ENCODE peak calls at places on chromosomes 16 and 17, in nine cellular contexts. K is MG63; U is NCI-H2081; I is lower leg skin; B is progenitor cell of endocrine pancreas; Y is activated T-helper 1 cell treated with anti-CD3 and anti-CD28 coated beads, Interleukin-12 subunit alpha, Interleukin-12 subunit beta, Interleukin-2, Interleukin-4 antibody, amounts not matched to agents 30 ng/mL and 10 ng/mL and 1 ng/mL, durations not matched to agents 14 hours and 24 hours and 36 hours; L is naive thymus-derived CD8-positive, alpha-beta T cell; E is fibroblast of the aortic adventitia; H is HEK293T. S is an unnamed sample.

GRCh38 chr17:38796451-38796850 is 2.9 kb downstream of the PIP4K2B start:
- DNase-seq in K (no peak), B (no peak), I (no peak), E (no peak), L (no peak), U (no peak), H (no peak), Y (no peak), S (no peak)

GRCh38 chr17:35740997-35741931 is 9.8 kb downstream of the RASL10B start:
- DNase-seq in E (no peak), I (no peak), B (no peak), H (no peak), K (no peak), Y (no peak), L (peak), U (peak), S (no peak)

GRCh38 chr16:15993128-15993527 is 43.7 kb downstream of the ABCC1 start:
- DNase-seq in L (no peak), H (no peak), I (no peak), B (no peak), U (no peak), E (no peak), K (no peak), Y (no peak), S (no peak)

GRCh38 chr17:6492892-6493674 is 48.8 kb downstream of the PIMREG start:
- DNase-seq in U (no peak), I (no peak), Y (no peak), B (no peak), K (no peak), E (no peak), L (no peak), H (no peak), S (no peak)

GRCh38 chr17:8053600-8053999 is 14.7 kb downstream of the ALOX15B start:
- DNase-seq in L (no peak), B (no peak), K (no peak), E (no peak), Y (no peak), I (no peak), H (no peak), U (no peak), S (no peak)

GRCh38 chr17:55811536-55811935 is 60.7 kb downstream of the PCTP start:
- DNase-seq in H (no peak), E (no peak), U (no peak), K (peak), B (no peak), L (no peak), I (peak), Y (no peak), S (no peak)

GRCh38 chr17:43341705-43342600 is 56.8 kb upstream of the ARL4D start:
- DNase-seq in Y (no peak), E (peak), U (no peak), B (no peak), I (no peak), K (no peak), H (no peak), L (no peak), S (no peak)

GRCh38 chr17:9577402-9577709 is 914 bp downstream of the CFAP52 start:
- DNase-seq in Y (no peak), I (no peak), K (no peak), U (no peak), B (no peak), E (no peak), H (no peak), L (no peak), S (no peak)

GRCh38 chr16:2489581-2489980 is 14.7 kb downstream of the TBC1D24 start:
- DNase-seq in L (no peak), B (no peak), E (no peak), Y (no peak), I (no peak), U (no peak), K (no peak), H (no peak), S (no peak)

GRCh38 chr17:41010421-41010820 is 1.5 kb upstream of the KRTAP3-1 start:
- DNase-seq in K (no peak), I (no peak), H (no peak), B (no peak), Y (no peak), E (peak), U (no peak), L (no peak), S (no peak)

GRCh38 chr17:66849136-66849655 is 14.3 kb downstream of the CACNG5 start:
- DNase-seq in Y (no peak), U (no peak), B (no peak), K (no peak), H (no peak), E (no peak), I (no peak), L (no peak), S (no peak)

GRCh38 chr17:17849147-17849820 is 12.5 kb upstream of the SREBF1 start:
- DNase-seq in Y (peak), U (peak), I (peak), K (peak), E (peak), B (no peak), L (peak), H (peak), S (peak)

GRCh38 chr16:17556276-17557052 is 85.7 kb upstream of the XYLT1 start:
- DNase-seq in B (no peak), E (peak), I (no peak), L (no peak), U (no peak), K (no peak), H (peak), Y (no peak), S (no peak)

GRCh38 chr17:77422104-77422782 is 281.5 kb downstream of the SEC14L1 start:
- DNase-seq in E (no peak), U (no peak), Y (no peak), B (no peak), K (no peak), I (no peak), H (no peak), L (no peak), S (no peak)

GRCh38 chr16:85675528-85675927 is 13.2 kb downstream of the GINS2 start:
- DNase-seq in H (no peak), Y (no peak), L (no peak), E (peak), K (no peak), B (no peak), I (no peak), U (no peak), S (no peak)

GRCh38 chr17:42428141-42428944 is 5.3 kb upstream of the CAVIN1 start:
- DNase-seq in Y (peak), B (no peak), I (peak), H (peak), E (peak), K (peak), L (peak), U (no peak), S (peak)

GRCh38 chr17:27498615-27499316 is 42.5 kb downstream of the KSR1 start:
- DNase-seq in I (no peak), H (no peak), K (no peak), Y (no peak), B (no peak), E (no peak), U (no peak), L (no peak), S (no peak)

GRCh38 chr17:30187528-30187927 is 48.0 kb downstream of the SLC6A4 start:
- DNase-seq in E (no peak), I (no peak), B (no peak), U (no peak), K (no peak), L (no peak), Y (no peak), H (no peak), S (no peak)

GRCh38 chr16:76226011-76226410 is 51.2 kb upstream of the CNTNAP4 start:
- DNase-seq in K (peak), H (no peak), Y (no peak), E (no peak), I (no peak), L (no peak), B (no peak), U (no peak), S (no peak)

GRCh38 chr17:39191750-39192510 is 5.5 kb downstream of the CACNB1 start:
- DNase-seq in I (no peak), H (no peak), U (no peak), Y (no peak), K (no peak), E (no peak), L (no peak), B (no peak), S (no peak)

S was measured in C1 segment of cervical spinal cord.